ENCODE peak calls at places on chromosomes 7 and 10, in ten cellular contexts. One of them, this sample, is unnamed.

GRCh38 chr10:65234261-65234660 is 1691.6 kb upstream of the LRRTM3 start:
- DNase-seq in OCI-LY7: no peak
- DNase-seq in fibroblast of lung: no peak
- DNase-seq in GM12865: no peak
- DNase-seq in adrenal gland: no peak
- DNase-seq in ascending aorta: no peak
- DNase-seq in MM.1S: no peak
- DNase-seq in astrocyte of the spinal cord: no peak
- DNase-seq in Calu3: no peak
- DNase-seq in endothelial cell: no peak
- DNase-seq in this sample: no peak

GRCh38 chr10:63703113-63703670 is 182.0 kb downstream of the REEP3 start:
- DNase-seq in OCI-LY7: peak
- DNase-seq in fibroblast of lung: peak
- DNase-seq in GM12865: peak
- DNase-seq in adrenal gland: no peak
- DNase-seq in ascending aorta: no peak
- DNase-seq in MM.1S: no peak
- DNase-seq in astrocyte of the spinal cord: peak
- DNase-seq in Calu3: no peak
- DNase-seq in endothelial cell: no peak
- DNase-seq in this sample: no peak

GRCh38 chr7:149866139-149866785 is 7.5 kb upstream of the ATP6V0E2 start:
- DNase-seq in OCI-LY7: no peak
- DNase-seq in fibroblast of lung: no peak
- DNase-seq in GM12865: no peak
- DNase-seq in adrenal gland: no peak
- DNase-seq in ascending aorta: no peak
- DNase-seq in MM.1S: no peak
- DNase-seq in astrocyte of the spinal cord: no peak
- DNase-seq in Calu3: no peak
- DNase-seq in endothelial cell: no peak
- DNase-seq in this sample: no peak

GRCh38 chr10:118870467-118871243 is 115.9 kb upstream of the CACUL1 start:
- DNase-seq in OCI-LY7: no peak
- DNase-seq in fibroblast of lung: peak
- DNase-seq in GM12865: no peak
- DNase-seq in adrenal gland: peak
- DNase-seq in ascending aorta: no peak
- DNase-seq in MM.1S: no peak
- DNase-seq in astrocyte of the spinal cord: peak
- DNase-seq in Calu3: peak
- DNase-seq in endothelial cell: peak
- DNase-seq in this sample: peak

GRCh38 chr7:158328376-158329013 is 259.1 kb downstream of the PTPRN2 start:
- DNase-seq in OCI-LY7: no peak
- DNase-seq in fibroblast of lung: no peak
- DNase-seq in GM12865: no peak
- DNase-seq in adrenal gland: no peak
- DNase-seq in ascending aorta: no peak
- DNase-seq in MM.1S: no peak
- DNase-seq in astrocyte of the spinal cord: no peak
- DNase-seq in Calu3: no peak
- DNase-seq in endothelial cell: no peak
- DNase-seq in this sample: no peak

GRCh38 chr10:112967200-112967599 is 17.2 kb downstream of the TCF7L2 start:
- DNase-seq in OCI-LY7: no peak
- DNase-seq in fibroblast of lung: peak
- DNase-seq in GM12865: no peak
- DNase-seq in adrenal gland: no peak
- DNase-seq in ascending aorta: no peak
- DNase-seq in MM.1S: no peak
- DNase-seq in astrocyte of the spinal cord: peak
- DNase-seq in Calu3: no peak
- DNase-seq in endothelial cell: no peak
- DNase-seq in this sample: no peak

GRCh38 chr7:100053201-100053600 is 3.6 kb downstream of the ZSCAN21 start:
- DNase-seq in OCI-LY7: peak
- DNase-seq in fibroblast of lung: peak
- DNase-seq in GM12865: peak
- DNase-seq in adrenal gland: peak
- DNase-seq in ascending aorta: no peak
- DNase-seq in MM.1S: peak
- DNase-seq in astrocyte of the spinal cord: peak
- DNase-seq in Calu3: peak
- DNase-seq in endothelial cell: peak
- DNase-seq in this sample: no peak

GRCh38 chr7:117741962-117742361 is 131.3 kb downstream of the CTTNBP2 start:
- DNase-seq in OCI-LY7: no peak
- DNase-seq in fibroblast of lung: peak
- DNase-seq in GM12865: no peak
- DNase-seq in adrenal gland: no peak
- DNase-seq in ascending aorta: no peak
- DNase-seq in MM.1S: no peak
- DNase-seq in astrocyte of the spinal cord: no peak
- DNase-seq in Calu3: no peak
- DNase-seq in endothelial cell: no peak
- DNase-seq in this sample: no peak

GRCh38 chr10:70906031-70906804 is 17.9 kb upstream of the PCBD1 start:
- DNase-seq in OCI-LY7: no peak
- DNase-seq in fibroblast of lung: no peak
- DNase-seq in GM12865: no peak
- DNase-seq in adrenal gland: no peak
- DNase-seq in ascending aorta: no peak
- DNase-seq in MM.1S: no peak
- DNase-seq in astrocyte of the spinal cord: no peak
- DNase-seq in Calu3: no peak
- DNase-seq in endothelial cell: no peak
- DNase-seq in this sample: no peak

GRCh38 chr10:78209987-78210386 is 176.3 kb downstream of the RPS24 start:
- DNase-seq in OCI-LY7: no peak
- DNase-seq in fibroblast of lung: no peak
- DNase-seq in GM12865: peak
- DNase-seq in adrenal gland: no peak
- DNase-seq in ascending aorta: no peak
- DNase-seq in MM.1S: no peak
- DNase-seq in astrocyte of the spinal cord: no peak
- DNase-seq in Calu3: no peak
- DNase-seq in endothelial cell: no peak
- DNase-seq in this sample: no peak

GRCh38 chr10:82463165-82463564 is 588.2 kb downstream of the NRG3 start:
- DNase-seq in OCI-LY7: no peak
- DNase-seq in fibroblast of lung: no peak
- DNase-seq in GM12865: no peak
- DNase-seq in adrenal gland: no peak
- DNase-seq in ascending aorta: no peak
- DNase-seq in MM.1S: no peak
- DNase-seq in astrocyte of the spinal cord: no peak
- DNase-seq in Calu3: no peak
- DNase-seq in endothelial cell: no peak
- DNase-seq in this sample: no peak

GRCh38 chr7:75814407-75814947 is 871 bp upstream of the CCL24 start:
- DNase-seq in OCI-LY7: no peak
- DNase-seq in fibroblast of lung: no peak
- DNase-seq in GM12865: no peak
- DNase-seq in adrenal gland: no peak
- DNase-seq in ascending aorta: no peak
- DNase-seq in MM.1S: no peak
- DNase-seq in astrocyte of the spinal cord: no peak
- DNase-seq in Calu3: no peak
- DNase-seq in endothelial cell: no peak
- DNase-seq in this sample: no peak

GRCh38 chr7:98075801-98076200 is 30.9 kb upstream of the LMTK2 start:
- DNase-seq in OCI-LY7: no peak
- DNase-seq in fibroblast of lung: no peak
- DNase-seq in GM12865: no peak
- DNase-seq in adrenal gland: no peak
- DNase-seq in ascending aorta: no peak
- DNase-seq in MM.1S: no peak
- DNase-seq in astrocyte of the spinal cord: no peak
- DNase-seq in Calu3: no peak
- DNase-seq in endothelial cell: no peak
- DNase-seq in this sample: no peak

GRCh38 chr7:137151056-137151731 is 192.3 kb downstream of the PTN start:
- DNase-seq in OCI-LY7: no peak
- DNase-seq in fibroblast of lung: peak
- DNase-seq in GM12865: no peak
- DNase-seq in adrenal gland: no peak
- DNase-seq in ascending aorta: no peak
- DNase-seq in MM.1S: no peak
- DNase-seq in astrocyte of the spinal cord: peak
- DNase-seq in Calu3: no peak
- DNase-seq in endothelial cell: no peak
- DNase-seq in this sample: no peak

GRCh38 chr7:100466830-100467605 is 3.0 kb upstream of the SPACDR start:
- DNase-seq in OCI-LY7: no peak
- DNase-seq in fibroblast of lung: no peak
- DNase-seq in GM12865: no peak
- DNase-seq in adrenal gland: no peak
- DNase-seq in ascending aorta: no peak
- DNase-seq in MM.1S: no peak
- DNase-seq in astrocyte of the spinal cord: no peak
- DNase-seq in Calu3: no peak
- DNase-seq in endothelial cell: no peak
- DNase-seq in this sample: no peak

GRCh38 chr7:83366629-83367028 is 203.9 kb upstream of the PCLO start:
- DNase-seq in OCI-LY7: no peak
- DNase-seq in fibroblast of lung: peak
- DNase-seq in GM12865: no peak
- DNase-seq in adrenal gland: no peak
- DNase-seq in ascending aorta: no peak
- DNase-seq in MM.1S: no peak
- DNase-seq in astrocyte of the spinal cord: no peak
- DNase-seq in Calu3: no peak
- DNase-seq in endothelial cell: no peak
- DNase-seq in this sample: no peak
- TF ChIP-seq CTCF in OCI-LY7: peak
- TF ChIP-seq CTCF in fibroblast of lung: no peak
- TF ChIP-seq CTCF in GM12865: no peak
- TF ChIP-seq CTCF in adrenal gland: no peak
- TF ChIP-seq CTCF in ascending aorta: no peak
- TF ChIP-seq CTCF in MM.1S: peak
- TF ChIP-seq CTCF in astrocyte of the spinal cord: no peak
- TF ChIP-seq CTCF in Calu3: no peak
- TF ChIP-seq CTCF in endothelial cell: peak
- TF ChIP-seq CTCF in this sample: no peak

DNA sequence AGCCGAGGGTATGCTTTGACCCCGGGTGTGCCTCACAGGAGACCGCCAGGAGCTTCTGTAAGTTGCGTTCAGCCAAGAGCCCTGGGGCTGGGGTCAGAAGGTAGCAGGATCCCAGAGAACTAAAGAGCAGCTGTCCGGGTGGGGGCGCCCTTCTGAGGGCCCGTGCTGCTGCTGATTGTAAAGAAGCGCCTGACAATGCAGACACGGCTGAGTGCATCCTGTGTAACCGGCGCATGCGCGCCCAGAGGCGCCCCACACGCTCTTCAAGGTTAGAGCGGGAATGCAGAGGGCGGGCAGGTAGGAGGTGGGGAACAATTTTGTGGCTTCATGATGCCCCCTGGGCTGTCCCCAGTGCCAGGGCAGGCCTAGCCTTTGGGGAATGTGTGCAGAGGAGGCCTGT is 210.2 kb upstream of the CTBP2 start:
- DNase-seq in OCI-LY7: no peak
- DNase-seq in fibroblast of lung: no peak
- DNase-seq in GM12865: no peak
- DNase-seq in adrenal gland: no peak
- DNase-seq in ascending aorta: no peak
- DNase-seq in MM.1S: no peak
- DNase-seq in astrocyte of the spinal cord: no peak
- DNase-seq in Calu3: no peak
- DNase-seq in endothelial cell: peak
- DNase-seq in this sample: peak
- TF ChIP-seq CTCF in OCI-LY7: no peak
- TF ChIP-seq CTCF in fibroblast of lung: no peak
- TF ChIP-seq CTCF in GM12865: no peak
- TF ChIP-seq CTCF in adrenal gland: no peak
- TF ChIP-seq CTCF in ascending aorta: no peak
- TF ChIP-seq CTCF in MM.1S: no peak
- TF ChIP-seq CTCF in astrocyte of the spinal cord: peak
- TF ChIP-seq CTCF in Calu3: no peak
- TF ChIP-seq CTCF in endothelial cell: no peak
- TF ChIP-seq CTCF in this sample: peak

GRCh38 chr10:102421645-102422585 is 1.3 kb downstream of the FBXL15 start:
- DNase-seq in OCI-LY7: peak
- DNase-seq in fibroblast of lung: no peak
- DNase-seq in GM12865: peak
- DNase-seq in adrenal gland: peak
- DNase-seq in ascending aorta: no peak
- DNase-seq in MM.1S: peak
- DNase-seq in astrocyte of the spinal cord: no peak
- DNase-seq in Calu3: peak
- DNase-seq in endothelial cell: no peak
- DNase-seq in this sample: peak

GRCh38 chr10:102420443-102420809 is 210 bp upstream of the FBXL15 start:
- DNase-seq in OCI-LY7: peak
- DNase-seq in fibroblast of lung: no peak
- DNase-seq in GM12865: no peak
- DNase-seq in adrenal gland: peak
- DNase-seq in ascending aorta: no peak
- DNase-seq in MM.1S: peak
- DNase-seq in astrocyte of the spinal cord: no peak
- DNase-seq in Calu3: peak
- DNase-seq in endothelial cell: no peak
- DNase-seq in this sample: peak

GRCh38 chr10:102419561-102420442 is 834 bp upstream of the FBXL15 start:
- DNase-seq in OCI-LY7: peak
- DNase-seq in fibroblast of lung: peak
- DNase-seq in GM12865: peak
- DNase-seq in adrenal gland: peak
- DNase-seq in ascending aorta: no peak
- DNase-seq in MM.1S: peak
- DNase-seq in astrocyte of the spinal cord: no peak
- DNase-seq in Calu3: peak
- DNase-seq in endothelial cell: peak
- DNase-seq in this sample: peak

GRCh38 chr10:102422586-102423129 is 2.0 kb downstream of the FBXL15 start:
- DNase-seq in OCI-LY7: peak
- DNase-seq in fibroblast of lung: peak
- DNase-seq in GM12865: peak
- DNase-seq in adrenal gland: peak
- DNase-seq in ascending aorta: no peak
- DNase-seq in MM.1S: peak
- DNase-seq in astrocyte of the spinal cord: peak
- DNase-seq in Calu3: peak
- DNase-seq in endothelial cell: peak
- DNase-seq in this sample: peak

GRCh38 chr10:102420810-102421644 is at the start of gene FBXL15:
- DNase-seq in OCI-LY7: peak
- DNase-seq in fibroblast of lung: peak
- DNase-seq in GM12865: peak
- DNase-seq in adrenal gland: peak
- DNase-seq in ascending aorta: peak
- DNase-seq in MM.1S: peak
- DNase-seq in astrocyte of the spinal cord: peak
- DNase-seq in Calu3: peak
- DNase-seq in endothelial cell: peak
- DNase-seq in this sample: peak
- TF ChIP-seq CTCF in OCI-LY7: no peak
- TF ChIP-seq CTCF in fibroblast of lung: no peak
- TF ChIP-seq CTCF in GM12865: no peak
- TF ChIP-seq CTCF in adrenal gland: no peak
- TF ChIP-seq CTCF in ascending aorta: no peak
- TF ChIP-seq CTCF in MM.1S: no peak
- TF ChIP-seq CTCF in astrocyte of the spinal cord: no peak
- TF ChIP-seq CTCF in Calu3: no peak
- TF ChIP-seq CTCF in endothelial cell: no peak
- TF ChIP-seq CTCF in this sample: no peak

GRCh38 chr7:68058014-68058413 is 1061.4 kb downstream of the TYW1 start:
- DNase-seq in OCI-LY7: no peak
- DNase-seq in fibroblast of lung: no peak
- DNase-seq in GM12865: no peak
- DNase-seq in adrenal gland: no peak
- DNase-seq in ascending aorta: no peak
- DNase-seq in MM.1S: no peak
- DNase-seq in astrocyte of the spinal cord: no peak
- DNase-seq in Calu3: no peak
- DNase-seq in endothelial cell: no peak
- DNase-seq in this sample: no peak
- TF ChIP-seq CTCF in OCI-LY7: no peak
- TF ChIP-seq CTCF in fibroblast of lung: no peak
- TF ChIP-seq CTCF in GM12865: no peak
- TF ChIP-seq CTCF in adrenal gland: no peak
- TF ChIP-seq CTCF in ascending aorta: no peak
- TF ChIP-seq CTCF in MM.1S: no peak
- TF ChIP-seq CTCF in astrocyte of the spinal cord: no peak
- TF ChIP-seq CTCF in Calu3: no peak
- TF ChIP-seq CTCF in endothelial cell: no peak
- TF ChIP-seq CTCF in this sample: no peak